ENCODE peak calls at places on chromosomes 4 and X, in seven cellular contexts. J, R, Z, P, K, U and D are unnamed samples. For H3K9me3, the result is how much of the 10 kb centered on the place peaks cover.

GRCh38 chrX:130340271-130340670 is 552 bp downstream of the SLC25A14 start:
- ATAC-seq in J (peak), R (no peak), Z (no peak), P (peak), K (peak), U (peak), D (no peak)

GRCh38 chr4:147616849-147617172 is 386 bp upstream of the TMEM184C start:
- ATAC-seq in J (peak), R (peak), Z (peak), P (peak), K (peak), U (peak), D (no peak)

GRCh38 chr4:107708225-107708624 is 11.8 kb downstream of the PAPSS1 start:
- ATAC-seq in J (no peak), R (no peak), Z (no peak), P (no peak), K (no peak), U (no peak), D (no peak)

GRCh38 chr4:138310991-138311390 is 68.8 kb upstream of the SLC7A11 start:
- ATAC-seq in J (no peak), R (no peak), Z (no peak), P (no peak), K (no peak), U (no peak), D (no peak)

GRCh38 chr4:53914313-53915016 is 149.9 kb downstream of the CHIC2 start:
- ATAC-seq in J (no peak), R (peak), Z (no peak), P (no peak), K (no peak), U (no peak), D (peak)

GRCh38 chr4:123481034-123481433 is 84.4 kb downstream of the SPRY1 start:
- ATAC-seq in J (no peak), R (no peak), Z (peak), P (no peak), K (no peak), U (no peak), D (no peak)

GRCh38 chr4:183094393-183095198 is 4.5 kb upstream of the WWC2 start:
- ATAC-seq in J (no peak), R (no peak), Z (no peak), P (no peak), K (no peak), U (peak), D (no peak)

GRCh38 chrX:6460893-6461490 is 73.9 kb downstream of the VCX3A start:
- ATAC-seq in J (no peak), R (no peak), Z (no peak), P (no peak), K (no peak), U (no peak), D (no peak)

GRCh38 chrX:40097101-40097491 is 662 bp downstream of the BCOR start:
- ATAC-seq in J (no peak), R (no peak), Z (no peak), P (no peak), K (no peak), U (no peak), D (no peak)

GRCh38 chrX:130304587-130305368 is 34.9 kb upstream of the SLC25A14 start:
- ATAC-seq in J (peak), R (no peak), Z (peak), P (peak), K (peak), U (peak), D (no peak)

GRCh38 chrX:136616987-136617685 is 30.8 kb upstream of the CD40LG start:
- ATAC-seq in J (no peak), R (no peak), Z (no peak), P (peak), K (no peak), U (no peak), D (no peak)

GRCh38 chrX:65874765-65875164 is 165.1 kb downstream of the VSIG4 start:
- ATAC-seq in J (no peak), R (no peak), Z (peak), P (no peak), K (no peak), U (no peak), D (no peak)

GRCh38 chrX:22922961-22923360 is 76.8 kb upstream of the DDX53 start:
- ATAC-seq in J (no peak), R (no peak), Z (no peak), P (no peak), K (no peak), U (no peak), D (no peak)

GRCh38 chr4:140244328-140244727 is 90.3 kb upstream of the MAML3 start:
- ATAC-seq in J (no peak), R (no peak), Z (no peak), P (no peak), K (no peak), U (no peak), D (no peak)

GRCh38 chrX:49043987-49044281 is 777 bp upstream of the TFE3 start:
- ATAC-seq in J (no peak), R (no peak), Z (no peak), P (no peak), K (no peak), U (no peak), D (no peak)

GRCh38 chrX:149531599-149531998 is 9.2 kb upstream of the EOLA1 start:
- ATAC-seq in J (no peak), R (peak), Z (no peak), P (peak), K (no peak), U (no peak), D (no peak)

GRCh38 chr4:1410491-1411325 is 4.5 kb upstream of the NKX1-1 start:
- ATAC-seq in J (peak), R (peak), Z (peak), P (peak), K (no peak), U (peak), D (no peak)

GRCh38 chr4:73487233-73487632 is 5.7 kb downstream of the AFM start:
- ATAC-seq in J (no peak), R (no peak), Z (no peak), P (no peak), K (no peak), U (no peak), D (no peak)

GRCh38 chr4:184750926-184751584 is 17.2 kb upstream of the CENPU start:
- ATAC-seq in J (no peak), R (no peak), Z (peak), P (no peak), K (no peak), U (no peak), D (no peak)

GRCh38 chrX:47217121-47217851 is 1.2 kb upstream of the CDK16 start:
- ATAC-seq in J (peak), R (peak), Z (no peak), P (no peak), K (peak), U (peak), D (peak)

GRCh38 chr4:69531251-69531650 is 35.5 kb upstream of the UGT2B4 start:
- ATAC-seq in J (no peak), R (peak), Z (no peak), P (no peak), K (no peak), U (no peak), D (no peak)

GRCh38 chr4:78205601-78206000 is 148.5 kb downstream of the FRAS1 start:
- ATAC-seq in J (no peak), R (no peak), Z (no peak), P (peak), K (no peak), U (peak), D (no peak)

GRCh38 chr4:79442422-79442821 is 34.4 kb upstream of the GK2 start:
- ATAC-seq in J (no peak), R (no peak), Z (no peak), P (no peak), K (no peak), U (no peak), D (no peak)

GRCh38 chr4:40124690-40125089 is 68.0 kb downstream of the N4BP2 start:
- ATAC-seq in J (no peak), R (no peak), Z (no peak), P (no peak), K (no peak), U (no peak), D (no peak)

GRCh38 chr4:3348621-3349020 is 55.8 kb downstream of the RGS12 start:
- ATAC-seq in J (no peak), R (no peak), Z (no peak), P (no peak), K (no peak), U (no peak), D (no peak)

GRCh38 chrX:136880452-136881013 is at the start of gene RBMX:
- ATAC-seq in J (peak), R (peak), Z (peak), P (peak), K (peak), U (peak), D (peak)

GRCh38 chrX:119549327-119550016 is 15.7 kb downstream of the STEEP1 start:
- ATAC-seq in J (no peak), R (no peak), Z (no peak), P (peak), K (no peak), U (no peak), D (no peak)

GRCh38 chrX:17497193-17497592 is 122.2 kb downstream of the NHS start:
- ATAC-seq in J (no peak), R (no peak), Z (no peak), P (no peak), K (no peak), U (no peak), D (no peak)

GRCh38 chr4:78845469-78845868 is 69.3 kb downstream of the BMP2K start:
- ATAC-seq in J (no peak), R (peak), Z (no peak), P (peak), K (no peak), U (no peak), D (no peak)

DNA sequence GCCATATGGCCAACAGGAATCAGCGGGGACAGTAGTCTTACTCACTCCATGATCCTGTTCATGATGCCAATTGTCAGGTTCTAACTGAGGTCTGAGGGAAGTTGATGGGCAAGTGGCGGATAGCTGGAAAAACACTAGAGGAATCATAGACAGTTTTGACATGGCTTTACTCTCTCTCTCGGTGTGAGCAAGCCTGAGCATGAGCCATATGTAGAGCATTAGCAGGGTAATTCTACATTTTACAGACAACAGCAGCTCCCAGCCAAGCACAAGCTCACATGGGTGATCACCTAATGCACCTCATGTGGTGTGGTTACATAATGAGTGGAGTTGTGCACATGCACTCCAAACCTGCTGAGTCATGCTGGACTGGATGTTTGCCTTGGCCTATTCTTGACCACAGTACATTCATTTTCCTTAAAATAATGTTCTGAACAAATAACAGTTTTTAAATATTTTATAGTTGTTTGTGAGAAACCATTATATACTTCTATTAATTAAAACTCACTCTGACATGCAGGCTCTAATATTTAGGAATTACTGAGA is 429.2 kb downstream of the GPAT3 start:
- ATAC-seq in J (no peak), R (no peak), Z (no peak), P (no peak), K (no peak), U (no peak), D (no peak)
- H3K27ac ChIP-seq in J (no peak), R (no peak), Z (no peak), P (no peak), K (no peak), U (no peak), D (no peak)

GRCh38 chrX:19672211-19672814 is 157.0 kb upstream of the MAP3K15 start:
- ATAC-seq in J (no peak), R (no peak), Z (no peak), P (no peak), K (no peak), U (no peak), D (no peak)

GRCh38 chrX:19674041-19674769 is 158.9 kb upstream of the MAP3K15 start:
- ATAC-seq in J (no peak), R (no peak), Z (no peak), P (no peak), K (no peak), U (no peak), D (no peak)

GRCh38 chrX:19670321-19670750 is 155.0 kb upstream of the MAP3K15 start:
- ATAC-seq in J (peak), R (peak), Z (no peak), P (no peak), K (peak), U (peak), D (peak)

GRCh38 chrX:19670854-19671620 is 155.7 kb upstream of the MAP3K15 start:
- ATAC-seq in J (peak), R (peak), Z (no peak), P (no peak), K (peak), U (peak), D (peak)

DNA sequence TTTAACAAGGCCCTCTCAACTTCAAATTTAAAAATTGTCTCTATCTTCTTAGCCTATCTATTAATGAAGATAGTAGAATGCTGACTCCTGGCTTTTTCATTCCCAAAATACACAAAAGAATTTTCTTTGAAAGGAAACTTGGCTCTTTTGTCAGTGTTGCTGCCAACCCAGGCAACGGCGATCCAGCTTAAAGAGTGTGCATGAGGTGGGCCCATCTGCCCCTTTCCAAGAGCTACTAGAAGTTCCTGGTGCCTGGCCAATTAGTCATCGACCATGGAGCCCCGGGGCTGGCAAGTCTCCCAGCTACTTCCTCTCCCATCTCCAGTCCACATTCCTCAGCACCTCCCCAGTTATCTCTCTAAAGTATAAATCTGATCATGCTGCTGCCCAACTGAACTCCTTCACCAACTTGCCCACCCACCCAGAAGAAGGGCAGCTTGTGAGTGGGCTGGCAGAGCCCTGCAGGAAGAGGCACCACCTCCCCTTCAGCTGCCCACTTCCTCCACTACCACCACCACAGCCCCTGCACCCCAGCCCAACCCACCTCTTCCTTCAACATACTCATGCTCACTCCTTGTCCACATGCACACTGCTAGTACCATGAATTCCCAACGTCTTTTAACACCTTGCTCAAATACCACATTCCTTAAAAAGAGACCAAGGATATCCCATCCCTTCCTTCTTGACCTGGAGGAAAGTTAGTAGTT is 158.2 kb upstream of the MAP3K15 start:
- ATAC-seq in J (peak), R (peak), Z (no peak), P (peak), K (peak), U (no peak), D (no peak)
- TF ChIP-seq POLR2AphosphoS5 in J (peak), R (no peak), Z (no peak), P (no peak), K (no peak), U (no peak), D (no peak)

GRCh38 chr4:113665036-113665435 is 96.5 kb downstream of the CAMK2D start:
- ATAC-seq in J (no peak), R (no peak), Z (no peak), P (no peak), K (no peak), U (no peak), D (no peak)

GRCh38 chr4:113666386-113667114 is 95.0 kb downstream of the CAMK2D start:
- ATAC-seq in J (no peak), R (no peak), Z (no peak), P (no peak), K (no peak), U (peak), D (no peak)
- H3K9me3 ChIP-seq in J (under half), R (under half), Z (under half), P (under half), K (under half), U (under half), D (under half)

GRCh38 chrX:68997911-68998310 is 167.3 kb downstream of the PJA1 start:
- ATAC-seq in J (no peak), R (peak), Z (no peak), P (no peak), K (no peak), U (no peak), D (peak)

GRCh38 chrX:68998716-68999115 is 166.5 kb downstream of the PJA1 start:
- ATAC-seq in J (no peak), R (no peak), Z (no peak), P (no peak), K (no peak), U (no peak), D (no peak)

GRCh38 chrX:69000857-69001256 is 164.4 kb downstream of the PJA1 start:
- ATAC-seq in J (no peak), R (no peak), Z (no peak), P (no peak), K (no peak), U (no peak), D (no peak)

GRCh38 chrX:68999351-68999750 is 165.9 kb downstream of the PJA1 start:
- ATAC-seq in J (peak), R (no peak), Z (no peak), P (no peak), K (no peak), U (no peak), D (no peak)

DNA sequence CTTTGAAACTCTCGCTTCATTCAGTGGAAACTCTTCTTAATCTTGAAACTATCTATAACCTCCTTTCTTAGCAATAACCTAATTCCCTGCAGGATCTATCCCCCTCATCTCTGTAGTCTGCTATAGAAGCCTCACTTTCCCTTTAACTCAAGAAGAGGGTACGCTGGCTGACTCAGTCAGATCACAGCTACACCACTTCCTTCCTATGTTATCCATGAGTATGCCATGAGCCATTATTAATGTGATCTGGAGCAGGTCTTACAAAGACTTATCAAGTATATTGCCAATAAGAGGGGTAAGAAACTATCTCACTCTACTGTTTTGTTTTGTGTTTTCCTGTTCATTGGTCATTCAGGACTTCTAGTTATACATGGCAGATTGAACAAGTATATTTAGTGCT is 165.3 kb downstream of the PJA1 start:
- ATAC-seq in J (no peak), R (no peak), Z (no peak), P (no peak), K (no peak), U (no peak), D (no peak)
- H3K27ac ChIP-seq in J (no peak), R (no peak), Z (no peak), P (no peak), K (no peak), U (no peak), D (no peak)

GRCh38 chr4:8248091-8248490 is 21.5 kb upstream of the HTRA3 start:
- ATAC-seq in J (no peak), R (peak), Z (no peak), P (no peak), K (no peak), U (no peak), D (peak)
- TF ChIP-seq POLR2AphosphoS5 in J (no peak), R (no peak), Z (no peak), P (no peak), K (no peak), U (no peak), D (no peak)

GRCh38 chr4:90103991-90104390 is 23.2 kb upstream of the CCSER1 start:
- ATAC-seq in J (no peak), R (no peak), Z (no peak), P (no peak), K (no peak), U (no peak), D (no peak)
- H3K9me3 ChIP-seq in J (under half), R (under half), Z (under half), P (under half), K (under half), U (under half), D (under half)

GRCh38 chr4:25160714-25161598 is 707 bp upstream of the SEPSECS start:
- ATAC-seq in J (peak), R (peak), Z (peak), P (peak), K (peak), U (peak), D (peak)
- H3K27ac ChIP-seq in J (peak), R (peak), Z (peak), P (peak), K (peak), U (peak), D (peak)

GRCh38 chr4:118904935-118905334 is 16.3 kb downstream of the SYNPO2 start:
- ATAC-seq in J (no peak), R (peak), Z (peak), P (no peak), K (no peak), U (no peak), D (peak)
- TF ChIP-seq POLR2AphosphoS5 in J (no peak), R (no peak), Z (no peak), P (no peak), K (no peak), U (no peak), D (no peak)

DNA sequence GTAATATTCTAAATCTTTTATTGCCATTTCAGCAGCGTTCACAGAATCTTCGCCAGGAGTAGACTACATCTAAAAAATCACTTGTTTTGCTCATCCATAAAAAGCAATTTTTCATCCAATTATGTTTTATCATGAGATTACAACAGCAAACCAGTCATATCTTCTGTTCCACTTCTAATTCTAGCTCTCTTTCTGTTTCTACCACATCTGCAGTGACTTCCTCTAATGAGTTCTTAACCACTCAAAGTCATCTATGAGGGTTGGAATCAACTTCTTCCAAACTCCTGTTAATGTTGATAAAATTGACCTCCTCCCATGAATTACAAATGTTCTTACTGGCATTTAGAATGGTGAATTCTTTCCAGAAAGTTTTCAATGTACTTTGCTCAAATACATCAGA is 174.4 kb upstream of the BRWD3 start:
- ATAC-seq in J (no peak), R (no peak), Z (no peak), P (no peak), K (no peak), U (no peak), D (no peak)
- H3K9me3 ChIP-seq in J (under half), R (under half), Z (under half), P (under half), K (under half), U (under half), D (under half)